ENCODE peak calls at places on chromosomes 5 and 9, in five cellular contexts. R is endothelial cell of umbilical vein; P is Panc1; L is CD4-positive, CD25-positive, alpha-beta regulatory T cell; O is hepatocyte. X is an unnamed sample.

GRCh38 chr5:139788294-139788875 is 7.2 kb upstream of the PSD2 start:
- DNase-seq in O (no peak), P (no peak), L (no peak), R (no peak), X (no peak)

GRCh38 chr9:98706651-98707103 is 2.1 kb downstream of the GABBR2 start:
- DNase-seq in O (no peak), L (no peak), P (no peak), R (peak; percentile 42), X (no peak)

GRCh38 chr5:31944683-31945445 is 229.3 kb downstream of the GOLPH3 start:
- DNase-seq in P (no peak), R (no peak), O (no peak), L (no peak), X (no peak)

GRCh38 chr9:133488686-133489252 is 9.9 kb upstream of the SLC2A6 start:
- DNase-seq in P (no peak), R (no peak), O (no peak), L (no peak), X (no peak)

GRCh38 chr5:173884402-173885053 is 3.6 kb upstream of the CPEB4 start:
- DNase-seq in P (no peak), O (peak; percentile 37), R (no peak), L (peak; percentile 59), X (peak; percentile 56)

GRCh38 chr9:131107760-131108159 is 11.4 kb downstream of the AIF1L start:
- DNase-seq in P (no peak), R (no peak), L (no peak), O (no peak), X (no peak)

GRCh38 chr5:154817815-154818214 is 32.6 kb downstream of the FAXDC2 start:
- DNase-seq in O (no peak), L (no peak), R (no peak), P (no peak), X (no peak)

GRCh38 chr9:137816531-137817235 is 60.9 kb upstream of the CACNA1B start:
- DNase-seq in O (no peak), R (no peak), P (no peak), L (no peak), X (no peak)

GRCh38 chr5:43572357-43572756 is 15.5 kb upstream of the PAIP1 start:
- DNase-seq in R (no peak), P (no peak), O (no peak), L (no peak), X (no peak)

GRCh38 chr9:138120511-138121437 is 243.2 kb downstream of the CACNA1B start:
- DNase-seq in L (no peak), R (no peak), O (no peak), P (no peak), X (no peak)

GRCh38 chr9:126474201-126474765 is 139.4 kb upstream of the LMX1B start:
- DNase-seq in L (no peak), O (no peak), P (no peak), R (peak; percentile 60), X (no peak)

GRCh38 chr5:157108961-157109360 is at the start of gene HAVCR2:
- DNase-seq in L (peak; percentile 59), O (no peak), R (no peak), P (no peak), X (no peak)

GRCh38 chr9:91758491-91758981 is 191.5 kb downstream of the ROR2 start:
- DNase-seq in R (peak; percentile 10), L (no peak), P (no peak), O (peak; percentile 71), X (peak; percentile 42)

GRCh38 chr5:154446183-154447073 is 631 bp downstream of the SAP30L start:
- DNase-seq in R (peak; percentile 78), L (peak; percentile 34), P (no peak), O (peak; percentile 85), X (peak; percentile 69)

GRCh38 chr5:59356813-59357381 is 536.6 kb downstream of the PDE4D start:
- DNase-seq in P (no peak), O (peak; percentile 35), R (no peak), L (no peak), X (peak; percentile 14)

GRCh38 chr5:36938129-36938528 is 61.6 kb downstream of the NIPBL start:
- DNase-seq in P (no peak), L (no peak), R (no peak), O (no peak), X (no peak)

GRCh38 chr9:38713426-38713825 is 6.5 kb downstream of the FAM240B start:
- DNase-seq in R (no peak), O (peak; percentile 27), L (no peak), P (no peak), X (no peak)

GRCh38 chr5:37830348-37830747 is 9.5 kb downstream of the GDNF start:
- DNase-seq in P (no peak), R (no peak), L (no peak), O (no peak), X (no peak)

GRCh38 chr9:3434594-3434993 is 91.2 kb downstream of the RFX3 start:
- DNase-seq in R (no peak), O (peak; percentile 21), L (no peak), P (no peak), X (no peak)

GRCh38 chr5:40333459-40334241 is 346.1 kb upstream of the PTGER4 start:
- DNase-seq in R (peak; percentile 90), O (no peak), L (no peak), P (no peak), X (no peak)

GRCh38 chr5:124231240-124231639 is 515.2 kb downstream of the ZNF608 start:
- DNase-seq in L (no peak), P (no peak), O (no peak), R (no peak), X (no peak)

GRCh38 chr5:43078956-43079355 is 38.8 kb upstream of the ANXA2R start:
- DNase-seq in L (no peak), R (no peak), P (no peak), O (peak; percentile 27), X (peak; percentile 77)

GRCh38 chr9:76136986-76137385 is 246.5 kb downstream of the PCSK5 start:
- DNase-seq in P (no peak), O (peak; percentile 38), L (no peak), R (peak; percentile 40), X (no peak)

GRCh38 chr9:76137941-76138340 is 247.5 kb downstream of the PCSK5 start:
- DNase-seq in R (no peak), L (no peak), O (no peak), P (no peak), X (no peak)

GRCh38 chr9:76135902-76136301 is 245.4 kb downstream of the PCSK5 start:
- DNase-seq in L (no peak), R (no peak), O (no peak), P (no peak), X (no peak)

GRCh38 chr9:76143834-76144233 is 250.4 kb downstream of the RFK start:
- DNase-seq in P (no peak), L (no peak), O (no peak), R (no peak), X (no peak)

DNA sequence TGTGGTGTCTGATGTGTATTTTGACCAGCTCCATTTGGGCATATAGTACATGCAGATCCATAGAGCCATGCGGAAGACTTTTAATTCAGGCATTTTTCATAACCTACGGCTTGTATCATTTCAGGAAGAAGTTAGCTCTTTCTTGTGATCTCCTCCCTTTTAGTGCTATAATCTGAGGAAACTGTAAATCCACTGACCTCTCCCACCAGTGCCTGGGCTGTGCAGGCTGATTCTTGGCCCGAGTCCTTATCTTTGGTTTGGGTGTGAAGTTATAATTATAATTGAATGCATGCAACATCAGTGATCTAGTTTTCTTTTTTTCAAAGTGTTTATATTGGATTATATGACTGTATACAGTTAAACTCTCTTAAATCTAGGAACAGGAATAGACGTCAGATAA is 247.9 kb downstream of the PCSK5 start:
- DNase-seq in P (no peak), R (no peak), L (no peak), O (no peak), X (no peak)
- H3K4me3 ChIP-seq in P (no peak overlapping the region), R (no peak overlapping the region), L (no peak overlapping the region), O (no peak overlapping the region), X (no peak overlapping the region)

GRCh38 chr5:55113327-55113726 is 10.9 kb downstream of the GZMA start:
- DNase-seq in O (no peak), L (no peak), P (no peak), R (no peak), X (no peak)
- H3K27me3 ChIP-seq in O (no peaks in the 10 kb centered on the region), L (no peaks in the 10 kb centered on the region), P (no peaks in the 10 kb centered on the region), R (no peaks in the 10 kb centered on the region), X (no peaks in the 10 kb centered on the region)

DNA sequence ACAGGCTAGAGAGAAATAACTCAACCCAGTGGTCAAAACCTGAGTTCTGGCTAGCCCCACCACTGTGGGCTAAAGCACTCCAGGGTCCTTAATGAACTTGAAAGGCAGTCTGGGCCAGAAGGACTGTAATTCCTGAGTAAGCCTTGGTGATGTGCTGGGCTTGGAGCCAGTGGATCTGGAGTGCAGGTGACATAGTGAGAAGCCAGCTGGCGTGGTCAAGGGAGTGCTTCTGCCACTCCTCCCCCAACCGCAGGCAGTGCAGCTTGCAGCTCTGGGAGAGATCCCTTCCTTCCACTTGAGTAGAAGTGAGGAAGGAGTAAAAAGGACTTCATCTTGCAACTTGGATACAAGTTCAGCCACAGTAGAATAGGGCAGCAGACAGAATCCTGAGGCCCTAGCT is 424.0 kb downstream of the CDH18 start:
- DNase-seq in O (no peak), L (no peak), R (no peak), P (no peak), X (no peak)
- H3K4me3 ChIP-seq in O (no peak overlapping the region), L (no peak overlapping the region), R (no peak overlapping the region), P (no peak overlapping the region), X (no peak overlapping the region)

DNA sequence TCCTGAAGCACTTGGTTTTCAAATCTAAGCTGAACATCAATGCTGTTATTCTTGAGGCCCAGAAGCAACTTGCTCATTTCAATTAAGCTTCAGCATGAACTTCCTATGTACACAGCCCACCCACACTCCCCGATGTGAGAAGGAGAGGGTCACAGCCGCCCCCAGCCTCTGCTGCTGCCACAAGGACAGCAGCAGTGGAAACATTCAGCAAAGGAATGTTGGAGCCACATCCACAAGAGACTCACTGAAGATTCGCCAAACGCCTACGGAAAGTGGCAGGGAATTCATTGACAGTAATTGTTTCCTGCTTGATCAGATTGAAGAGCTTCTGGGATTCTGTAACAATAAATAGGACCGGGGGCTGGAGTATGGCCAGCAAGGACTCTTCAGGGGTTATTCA is 2.9 kb downstream of the TGFBI start:
- DNase-seq in O (no peak), L (no peak), R (no peak), P (no peak), X (no peak)
- H3K27me3 ChIP-seq in O (peaks cover 7% of the 10 kb centered on the region), L (peaks cover 11% of the 10 kb centered on the region), R (no peaks in the 10 kb centered on the region), P (no peaks in the 10 kb centered on the region), X (no peaks in the 10 kb centered on the region)

DNA sequence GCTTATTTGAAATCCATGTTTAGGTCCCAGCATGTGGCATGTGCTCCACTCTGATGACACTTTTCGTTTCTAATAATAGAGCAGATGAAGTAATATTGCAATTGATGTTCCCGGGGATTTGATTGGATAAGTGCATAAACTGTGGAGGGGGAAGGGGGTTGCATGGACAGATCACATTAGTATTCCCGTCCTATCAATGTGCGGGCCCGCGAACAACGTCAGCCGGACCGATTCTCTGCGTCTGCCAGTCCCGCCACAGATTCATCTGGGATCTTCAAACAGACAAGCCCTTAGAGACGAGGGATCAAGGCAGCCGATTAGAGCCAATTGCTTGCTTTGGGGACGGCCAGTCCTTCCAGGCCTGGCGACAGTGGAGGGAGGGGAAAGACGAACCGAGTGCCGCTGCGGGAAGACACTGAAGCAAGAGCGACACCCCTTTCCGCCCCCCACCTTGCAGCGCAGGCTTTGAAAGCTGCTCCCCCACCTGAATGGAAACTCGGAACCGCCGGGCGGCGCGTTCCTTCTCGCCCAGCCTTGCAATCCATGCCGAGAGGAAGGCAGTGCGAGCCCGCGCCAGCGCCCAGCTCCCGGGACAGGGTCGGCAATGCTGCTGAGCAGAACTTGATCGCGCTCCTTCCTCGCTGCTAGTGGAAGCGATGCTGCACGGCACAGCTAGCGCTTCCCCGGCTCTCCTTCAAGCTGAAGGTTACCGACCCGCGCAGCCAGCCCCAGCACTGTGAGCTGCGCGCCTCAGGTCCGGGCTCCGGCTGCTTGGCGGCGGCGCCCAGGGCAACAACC is at the start of gene RGS7BP:
- DNase-seq in P (no peak), L (no peak), O (peak; percentile 76), R (peak; percentile 66), X (no peak)
- H3K4me3 ChIP-seq in P (peak within 1 kb of the TSS; percentile 25), L (no peak within 1 kb of the TSS), O (peak within 1 kb of the TSS; percentile 69), R (peak within 1 kb of the TSS; percentile 47), X (peak within 1 kb of the TSS; percentile 14)

X was measured in Caco-2.